ENCODE peak calls at places on chromosomes 3 and 15, in six cellular contexts. One of them, this sample, is unnamed.

GRCh38 chr3:77825045-77825827 is 785.3 kb downstream of the ROBO2 start:
- DNase-seq in uterus: no peak
- DNase-seq in body of pancreas: no peak
- DNase-seq in HepG2: no peak
- DNase-seq in HCT116: no peak
- DNase-seq in adrenal gland: peak
- DNase-seq in this sample: peak

GRCh38 chr3:131849640-131850039 is 185.2 kb downstream of the CPNE4 start:
- DNase-seq in uterus: no peak
- DNase-seq in body of pancreas: no peak
- DNase-seq in HepG2: no peak
- DNase-seq in HCT116: no peak
- DNase-seq in adrenal gland: no peak
- DNase-seq in this sample: no peak

GRCh38 chr3:158105124-158105709 is 1.0 kb downstream of the SHOX2 start:
- DNase-seq in uterus: peak
- DNase-seq in body of pancreas: no peak
- DNase-seq in HepG2: no peak
- DNase-seq in HCT116: no peak
- DNase-seq in adrenal gland: no peak
- DNase-seq in this sample: peak

GRCh38 chr15:69253156-69253555 is 45.6 kb upstream of the PAQR5 start:
- DNase-seq in uterus: peak
- DNase-seq in body of pancreas: no peak
- DNase-seq in HepG2: no peak
- DNase-seq in HCT116: peak
- DNase-seq in adrenal gland: peak
- DNase-seq in this sample: peak

GRCh38 chr3:8773941-8774542 is 4.6 kb upstream of the OXTR start:
- DNase-seq in uterus: no peak
- DNase-seq in body of pancreas: no peak
- DNase-seq in HepG2: no peak
- DNase-seq in HCT116: no peak
- DNase-seq in adrenal gland: no peak
- DNase-seq in this sample: no peak

GRCh38 chr3:33144433-33144832 is 30.6 kb downstream of the CRTAP start:
- DNase-seq in uterus: no peak
- DNase-seq in body of pancreas: no peak
- DNase-seq in HepG2: peak
- DNase-seq in HCT116: no peak
- DNase-seq in adrenal gland: no peak
- DNase-seq in this sample: no peak

GRCh38 chr3:37543692-37544091 is 318.0 kb upstream of the CTDSPL start:
- DNase-seq in uterus: no peak
- DNase-seq in body of pancreas: no peak
- DNase-seq in HepG2: no peak
- DNase-seq in HCT116: no peak
- DNase-seq in adrenal gland: no peak
- DNase-seq in this sample: no peak

GRCh38 chr3:113697192-113698090 is 999 bp upstream of the USF3 start:
- DNase-seq in uterus: peak
- DNase-seq in body of pancreas: peak
- DNase-seq in HepG2: peak
- DNase-seq in HCT116: no peak
- DNase-seq in adrenal gland: peak
- DNase-seq in this sample: no peak

GRCh38 chr3:38588995-38589937 is 60.2 kb downstream of the SCN5A start:
- DNase-seq in uterus: no peak
- DNase-seq in body of pancreas: no peak
- DNase-seq in HepG2: no peak
- DNase-seq in HCT116: no peak
- DNase-seq in adrenal gland: no peak
- DNase-seq in this sample: no peak

GRCh38 chr15:90062729-90063684 is 39.3 kb downstream of the IDH2 start:
- DNase-seq in uterus: no peak
- DNase-seq in body of pancreas: peak
- DNase-seq in HepG2: no peak
- DNase-seq in HCT116: no peak
- DNase-seq in adrenal gland: no peak
- DNase-seq in this sample: no peak

GRCh38 chr15:90062023-90062728 is 40.1 kb downstream of the IDH2 start:
- DNase-seq in uterus: peak
- DNase-seq in body of pancreas: peak
- DNase-seq in HepG2: no peak
- DNase-seq in HCT116: no peak
- DNase-seq in adrenal gland: no peak
- DNase-seq in this sample: no peak

GRCh38 chr15:90060797-90061196 is 41.5 kb downstream of the IDH2 start:
- DNase-seq in uterus: no peak
- DNase-seq in body of pancreas: peak
- DNase-seq in HepG2: no peak
- DNase-seq in HCT116: no peak
- DNase-seq in adrenal gland: no peak
- DNase-seq in this sample: no peak

GRCh38 chr15:90058308-90058707 is 44.0 kb downstream of the IDH2 start:
- DNase-seq in uterus: no peak
- DNase-seq in body of pancreas: no peak
- DNase-seq in HepG2: no peak
- DNase-seq in HCT116: no peak
- DNase-seq in adrenal gland: no peak
- DNase-seq in this sample: no peak

GRCh38 chr15:90059208-90059985 is 42.9 kb downstream of the IDH2 start:
- DNase-seq in uterus: no peak
- DNase-seq in body of pancreas: peak
- DNase-seq in HepG2: peak
- DNase-seq in HCT116: no peak
- DNase-seq in adrenal gland: peak
- DNase-seq in this sample: no peak
- TF ChIP-seq POLR2A in uterus: no peak
- TF ChIP-seq POLR2A in body of pancreas: no peak
- TF ChIP-seq POLR2A in HepG2: no peak
- TF ChIP-seq POLR2A in HCT116: no peak
- TF ChIP-seq POLR2A in adrenal gland: no peak
- TF ChIP-seq POLR2A in this sample: no peak

GRCh38 chr15:55290361-55291057 is 896 bp upstream of the RAB27A start:
- DNase-seq in uterus: peak
- DNase-seq in body of pancreas: peak
- DNase-seq in HepG2: peak
- DNase-seq in HCT116: peak
- DNase-seq in adrenal gland: peak
- DNase-seq in this sample: peak

GRCh38 chr15:55284461-55284860 is 5.2 kb downstream of the RAB27A start:
- DNase-seq in uterus: no peak
- DNase-seq in body of pancreas: no peak
- DNase-seq in HepG2: no peak
- DNase-seq in HCT116: no peak
- DNase-seq in adrenal gland: no peak
- DNase-seq in this sample: no peak

GRCh38 chr15:55289011-55289572 is 521 bp downstream of the RAB27A start:
- DNase-seq in uterus: peak
- DNase-seq in body of pancreas: peak
- DNase-seq in HepG2: peak
- DNase-seq in HCT116: no peak
- DNase-seq in adrenal gland: peak
- DNase-seq in this sample: no peak

GRCh38 chr15:55288006-55288717 is 1.5 kb downstream of the RAB27A start:
- DNase-seq in uterus: no peak
- DNase-seq in body of pancreas: no peak
- DNase-seq in HepG2: no peak
- DNase-seq in HCT116: no peak
- DNase-seq in adrenal gland: no peak
- DNase-seq in this sample: no peak

DNA sequence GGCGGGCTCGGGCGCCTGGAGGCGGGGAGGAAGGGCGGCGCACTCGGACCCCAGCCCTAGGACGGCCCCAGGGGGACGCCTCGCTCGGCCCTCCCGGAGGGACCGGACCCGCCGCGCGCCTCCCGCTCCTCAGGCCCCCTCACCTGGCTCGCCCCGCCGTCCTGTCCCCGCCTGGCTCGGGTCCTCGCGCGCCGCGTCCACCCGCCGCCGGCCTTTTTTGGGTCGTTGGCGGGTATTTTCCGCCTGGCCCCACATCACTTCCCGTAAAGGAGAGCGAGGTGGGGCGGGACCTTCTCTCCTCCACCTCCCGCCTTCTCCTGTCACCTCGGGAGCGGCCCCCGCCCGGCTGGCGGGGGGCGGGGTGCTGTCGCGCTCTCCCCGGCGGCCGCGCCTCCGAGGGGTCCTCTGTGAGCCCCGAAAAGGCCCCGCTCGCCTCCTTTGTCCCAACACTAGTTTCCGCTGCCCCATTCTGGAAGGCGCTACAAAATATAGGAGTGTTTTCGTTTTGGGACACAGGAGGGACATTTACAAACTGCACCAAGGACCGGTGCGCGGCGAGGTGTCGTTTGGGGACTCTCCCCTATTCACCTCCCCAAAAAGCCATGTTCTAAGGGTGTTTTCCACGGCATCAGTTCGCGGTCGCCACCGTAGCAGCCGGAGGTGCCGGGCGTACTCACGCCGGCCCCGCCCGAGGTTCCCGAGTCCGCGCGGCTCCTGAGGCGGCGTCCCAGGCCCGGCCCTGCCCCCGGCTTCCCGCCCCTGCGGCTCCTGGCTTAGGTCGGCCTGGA is at the start of gene RAB27A:
- DNase-seq in uterus: peak
- DNase-seq in body of pancreas: peak
- DNase-seq in HepG2: peak
- DNase-seq in HCT116: peak
- DNase-seq in adrenal gland: peak
- DNase-seq in this sample: peak
- TF ChIP-seq POLR2A in uterus: peak
- TF ChIP-seq POLR2A in body of pancreas: peak
- TF ChIP-seq POLR2A in HepG2: peak
- TF ChIP-seq POLR2A in HCT116: no peak
- TF ChIP-seq POLR2A in adrenal gland: peak
- TF ChIP-seq POLR2A in this sample: peak

GRCh38 chr15:89575146-89575655 is at the start of gene TICRR:
- DNase-seq in uterus: peak
- DNase-seq in body of pancreas: peak
- DNase-seq in HepG2: peak
- DNase-seq in HCT116: peak
- DNase-seq in adrenal gland: peak
- DNase-seq in this sample: peak
- TF ChIP-seq POLR2A in uterus: no peak
- TF ChIP-seq POLR2A in body of pancreas: no peak
- TF ChIP-seq POLR2A in HepG2: peak
- TF ChIP-seq POLR2A in HCT116: peak
- TF ChIP-seq POLR2A in adrenal gland: no peak
- TF ChIP-seq POLR2A in this sample: peak

GRCh38 chr3:5011555-5012256 is 32.5 kb downstream of the BHLHE40 start:
- DNase-seq in uterus: no peak
- DNase-seq in body of pancreas: no peak
- DNase-seq in HepG2: no peak
- DNase-seq in HCT116: no peak
- DNase-seq in adrenal gland: no peak
- DNase-seq in this sample: no peak
- TF ChIP-seq POLR2A in uterus: no peak
- TF ChIP-seq POLR2A in body of pancreas: no peak
- TF ChIP-seq POLR2A in HepG2: no peak
- TF ChIP-seq POLR2A in HCT116: no peak
- TF ChIP-seq POLR2A in adrenal gland: no peak
- TF ChIP-seq POLR2A in this sample: no peak

GRCh38 chr3:52844290-52844985 is 9.6 kb upstream of the MUSTN1 start:
- DNase-seq in uterus: no peak
- DNase-seq in body of pancreas: peak
- DNase-seq in HepG2: peak
- DNase-seq in HCT116: no peak
- DNase-seq in adrenal gland: no peak
- DNase-seq in this sample: no peak

GRCh38 chr3:52845691-52846426 is 11.0 kb upstream of the MUSTN1 start:
- DNase-seq in uterus: no peak
- DNase-seq in body of pancreas: no peak
- DNase-seq in HepG2: no peak
- DNase-seq in HCT116: no peak
- DNase-seq in adrenal gland: no peak
- DNase-seq in this sample: no peak

GRCh38 chr3:52846427-52846983 is 11.7 kb upstream of the MUSTN1 start:
- DNase-seq in uterus: no peak
- DNase-seq in body of pancreas: no peak
- DNase-seq in HepG2: no peak
- DNase-seq in HCT116: no peak
- DNase-seq in adrenal gland: no peak
- DNase-seq in this sample: no peak

GRCh38 chr3:52843881-52844280 is 9.1 kb upstream of the MUSTN1 start:
- DNase-seq in uterus: no peak
- DNase-seq in body of pancreas: no peak
- DNase-seq in HepG2: no peak
- DNase-seq in HCT116: no peak
- DNase-seq in adrenal gland: no peak
- DNase-seq in this sample: no peak

GRCh38 chr3:52845157-52845556 is 10.3 kb upstream of the MUSTN1 start:
- DNase-seq in uterus: peak
- DNase-seq in body of pancreas: peak
- DNase-seq in HepG2: peak
- DNase-seq in HCT116: no peak
- DNase-seq in adrenal gland: peak
- DNase-seq in this sample: no peak
- TF ChIP-seq POLR2A in uterus: no peak
- TF ChIP-seq POLR2A in body of pancreas: no peak
- TF ChIP-seq POLR2A in HepG2: no peak
- TF ChIP-seq POLR2A in HCT116: no peak
- TF ChIP-seq POLR2A in adrenal gland: no peak
- TF ChIP-seq POLR2A in this sample: no peak

DNA sequence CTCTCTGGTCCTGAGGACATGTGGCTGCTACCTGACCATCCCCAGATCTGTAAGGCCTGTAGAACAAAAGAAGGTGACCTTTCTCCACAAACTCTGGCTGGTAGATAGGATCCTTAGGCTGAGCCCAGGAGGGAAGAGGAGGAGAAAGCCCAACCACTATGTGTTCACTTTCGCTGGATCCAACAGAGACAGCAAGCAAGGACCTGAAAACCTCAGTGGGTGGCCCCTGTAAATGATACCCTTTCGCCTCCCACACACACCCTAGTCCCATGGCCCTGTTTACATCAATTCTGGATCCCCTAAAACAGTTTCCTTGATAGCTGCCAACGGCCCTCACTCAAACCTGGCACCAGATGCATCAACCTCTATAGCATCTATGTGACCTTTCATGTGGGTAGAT is 22.4 kb downstream of the CCDC12 start:
- DNase-seq in uterus: no peak
- DNase-seq in body of pancreas: no peak
- DNase-seq in HepG2: no peak
- DNase-seq in HCT116: no peak
- DNase-seq in adrenal gland: no peak
- DNase-seq in this sample: no peak
- TF ChIP-seq POLR2A in uterus: no peak
- TF ChIP-seq POLR2A in body of pancreas: no peak
- TF ChIP-seq POLR2A in HepG2: no peak
- TF ChIP-seq POLR2A in HCT116: no peak
- TF ChIP-seq POLR2A in adrenal gland: no peak
- TF ChIP-seq POLR2A in this sample: no peak